ENCODE peak calls at places on chromosomes 13 and 19, in six cellular contexts. J is transverse colon, T is prostate gland, N is GM12892, U is stomach, H is spleen. Z is an unnamed sample.

GRCh38 chr13:35512271-35512920 is 35.9 kb upstream of the MAB21L1 start:
- DNase-seq in J (no peak), T (no peak), N (no peak), U (no peak), H (no peak), Z (no peak)

GRCh38 chr19:18991050-18991449 is 42.3 kb downstream of the SUGP2 start:
- DNase-seq in J (no peak), T (no peak), N (no peak), U (no peak), H (no peak), Z (peak)

GRCh38 chr13:44259045-44260042 is 114.3 kb upstream of the SERP2 start:
- DNase-seq in J (peak), T (no peak), N (peak), U (peak), H (no peak), Z (peak)

GRCh38 chr19:17450264-17451075 is 2.0 kb upstream of the TMEM221 start:
- DNase-seq in J (no peak), T (no peak), N (no peak), U (no peak), H (no peak), Z (no peak)

GRCh38 chr13:31199527-31199848 is 287 bp upstream of the B3GLCT start:
- DNase-seq in J (no peak), T (no peak), N (no peak), U (no peak), H (no peak), Z (no peak)

GRCh38 chr13:107977175-107977574 is 238.2 kb downstream of the LIG4 start:
- DNase-seq in J (no peak), T (no peak), N (no peak), U (no peak), H (no peak), Z (no peak)

GRCh38 chr13:73849292-73849691 is 284.9 kb downstream of the KLF12 start:
- DNase-seq in J (peak), T (no peak), N (no peak), U (no peak), H (no peak), Z (no peak)

GRCh38 chr19:10979950-10980349 is 19.1 kb downstream of the SMARCA4 start:
- DNase-seq in J (peak), T (no peak), N (no peak), U (no peak), H (no peak), Z (no peak)

GRCh38 chr13:73765651-73766384 is 368.4 kb downstream of the KLF12 start:
- DNase-seq in J (peak), T (peak), N (no peak), U (peak), H (peak), Z (no peak)

GRCh38 chr13:98674968-98675528 is 77.4 kb downstream of the SLC15A1 start:
- DNase-seq in J (no peak), T (no peak), N (no peak), U (no peak), H (no peak), Z (peak)

GRCh38 chr19:2477732-2478191 is 1.8 kb downstream of the GADD45B start:
- DNase-seq in J (peak), T (peak), N (no peak), U (no peak), H (peak), Z (peak)
- TF ChIP-seq POLR2A in J (no peak), T (peak), N (peak), U (no peak), H (no peak), Z (no peak)

GRCh38 chr13:40599722-40600121 is 66.7 kb downstream of the FOXO1 start:
- DNase-seq in J (no peak), T (no peak), N (no peak), U (no peak), H (no peak), Z (no peak)

GRCh38 chr13:40597735-40598365 is 68.6 kb downstream of the FOXO1 start:
- DNase-seq in J (no peak), T (peak), N (no peak), U (peak), H (no peak), Z (no peak)

GRCh38 chr13:40599146-40599545 is 67.3 kb downstream of the FOXO1 start:
- DNase-seq in J (no peak), T (no peak), N (no peak), U (no peak), H (no peak), Z (no peak)

GRCh38 chr13:40600145-40600751 is 66.2 kb downstream of the FOXO1 start:
- DNase-seq in J (no peak), T (no peak), N (no peak), U (no peak), H (no peak), Z (no peak)

DNA sequence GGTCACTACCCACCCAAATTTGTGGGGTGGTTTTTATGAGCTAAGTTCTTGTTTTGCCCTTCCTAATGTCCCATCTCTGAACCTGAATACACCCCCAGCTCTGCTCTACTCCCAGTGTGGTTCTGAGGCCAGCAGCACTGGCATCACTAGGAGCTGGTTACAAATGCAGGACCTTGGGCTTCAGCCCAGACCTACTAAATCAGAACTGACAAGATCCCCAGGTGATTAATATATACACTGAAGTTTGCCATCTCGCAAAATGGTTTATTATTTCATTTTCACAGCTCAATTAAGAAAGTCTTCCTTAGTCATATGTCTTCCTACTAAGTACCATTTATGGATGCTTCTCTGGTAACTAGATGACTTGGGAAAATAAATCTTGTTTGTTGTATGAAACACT is 67.8 kb downstream of the FOXO1 start:
- DNase-seq in J (no peak), T (peak), N (no peak), U (no peak), H (no peak), Z (no peak)
- TF ChIP-seq POLR2AphosphoS5 in J (peak), T (peak), N (no peak), U (peak), H (no peak), Z (no peak)

GRCh38 chr19:5686647-5687359 is 3.3 kb upstream of the RPL36 start:
- DNase-seq in J (peak), T (peak), N (peak), U (peak), H (peak), Z (peak)
- TF ChIP-seq POLR2A in J (no peak), T (peak), N (peak), U (no peak), H (peak), Z (no peak)

DNA sequence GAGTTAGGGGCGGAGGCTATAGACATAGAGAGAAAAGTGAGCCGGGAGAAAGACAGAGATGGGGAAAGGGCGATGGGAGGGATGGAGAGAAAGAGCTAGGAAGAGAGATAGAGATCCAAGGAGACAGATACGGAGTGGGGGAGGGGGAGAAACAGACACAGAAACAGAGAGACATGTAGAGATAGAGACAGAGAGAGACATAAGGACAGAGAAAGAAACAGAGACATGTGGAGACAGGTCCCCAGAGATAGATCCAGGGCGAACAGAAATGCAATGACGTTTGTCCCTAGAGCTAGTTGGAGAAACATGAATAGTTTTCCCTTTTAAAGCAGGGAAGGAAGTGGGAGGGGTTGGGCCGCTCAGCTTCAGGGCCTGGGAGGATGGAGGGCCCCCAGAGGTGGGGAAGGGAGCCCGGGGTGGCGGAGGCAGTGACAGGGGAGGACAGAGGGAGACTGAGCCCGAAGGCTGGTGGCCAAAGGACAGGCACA is 4.6 kb downstream of the PPP1R14A start:
- DNase-seq in J (no peak), T (peak), N (no peak), U (no peak), H (no peak), Z (no peak)
- TF ChIP-seq POLR2AphosphoS5 in J (no peak), T (peak), N (no peak), U (peak), H (peak), Z (peak)

DNA sequence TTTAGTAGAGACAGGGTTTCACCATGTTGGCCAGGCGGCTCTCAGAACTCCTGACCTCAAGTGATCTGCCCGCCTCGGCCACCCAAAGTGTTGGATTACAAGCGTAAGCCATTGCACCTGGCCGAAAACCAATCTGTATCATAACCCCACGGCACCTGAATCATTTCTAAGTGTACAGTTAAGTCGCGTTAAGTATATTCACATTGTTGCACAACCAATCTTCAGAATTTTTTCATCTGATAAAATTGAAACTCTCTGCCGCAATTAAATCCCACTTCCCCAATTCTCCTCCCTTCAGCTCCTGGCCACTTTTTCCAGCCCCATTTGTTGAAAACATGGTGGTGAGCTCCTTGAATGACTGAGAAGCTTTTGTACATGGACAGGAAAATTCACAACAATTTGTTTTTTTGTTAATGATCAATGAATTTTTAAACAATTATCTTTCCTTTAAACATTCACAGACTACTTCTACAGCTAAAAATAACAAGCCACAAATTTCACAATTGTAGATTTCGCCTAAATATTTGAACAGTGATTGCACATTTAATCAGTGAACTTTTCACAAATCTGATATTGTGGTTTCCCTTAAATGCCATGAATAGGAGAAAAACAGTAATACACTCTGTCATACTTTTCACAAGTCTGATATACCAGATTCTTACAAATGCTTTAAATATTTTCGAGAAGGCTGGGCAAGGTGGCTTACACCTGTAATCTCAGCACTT is 13.8 kb downstream of the FGF21 start:
- DNase-seq in J (no peak), T (no peak), N (no peak), U (peak), H (no peak), Z (peak)
- TF ChIP-seq POLR2A in J (no peak), T (no peak), N (no peak), U (no peak), H (no peak), Z (no peak)

GRCh38 chr19:3275068-3275582 is 50.7 kb downstream of the CELF5 start:
- DNase-seq in J (no peak), T (no peak), N (peak), U (no peak), H (no peak), Z (no peak)

GRCh38 chr19:3274245-3275067 is 50.0 kb downstream of the CELF5 start:
- DNase-seq in J (no peak), T (no peak), N (no peak), U (no peak), H (no peak), Z (no peak)

GRCh38 chr19:3276341-3276799 is 51.9 kb downstream of the CELF5 start:
- DNase-seq in J (peak), T (peak), N (no peak), U (peak), H (peak), Z (peak)

GRCh38 chr19:3277649-3278048 is 53.2 kb downstream of the CELF5 start:
- DNase-seq in J (no peak), T (no peak), N (no peak), U (no peak), H (no peak), Z (no peak)

DNA sequence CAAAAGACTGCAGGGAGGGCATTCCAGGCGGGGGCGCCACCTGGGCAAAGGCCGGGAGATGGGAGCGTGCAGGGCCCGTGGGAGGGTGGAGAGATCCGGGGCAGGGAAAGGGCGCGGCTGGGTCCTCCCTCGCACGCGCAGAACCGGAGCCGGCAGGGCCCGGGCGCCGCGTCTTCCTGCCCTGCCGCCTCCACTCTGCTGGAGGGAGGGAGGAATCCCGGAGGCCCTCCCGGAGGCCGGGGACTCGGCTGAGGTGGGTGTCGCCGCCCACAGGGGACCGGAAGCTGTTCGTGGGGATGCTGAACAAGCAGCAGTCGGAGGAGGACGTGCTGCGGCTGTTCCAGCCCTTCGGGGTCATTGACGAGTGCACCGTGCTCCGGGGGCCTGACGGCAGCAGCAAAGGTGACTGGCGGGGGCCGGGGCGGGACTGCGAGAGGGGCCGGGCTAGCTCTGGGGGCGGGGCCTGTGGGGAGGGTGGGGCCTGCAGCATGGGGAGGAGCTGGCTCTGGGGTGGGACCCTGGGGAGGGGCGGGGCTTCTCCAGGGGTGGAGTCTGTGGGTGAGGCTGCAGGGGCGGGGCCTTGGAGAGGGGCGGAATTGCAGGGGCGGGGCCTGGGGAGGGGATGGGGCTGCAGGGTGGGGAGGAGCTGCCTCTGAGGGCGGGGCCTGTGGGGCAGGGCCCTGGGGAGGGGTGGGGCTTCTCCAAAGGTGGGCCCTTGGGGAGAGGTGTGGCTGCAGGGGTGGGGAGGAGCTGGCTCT is 51.3 kb downstream of the CELF5 start:
- DNase-seq in J (peak), T (peak), N (peak), U (peak), H (peak), Z (peak)
- TF ChIP-seq POLR2AphosphoS5 in J (no peak), T (no peak), N (no peak), U (no peak), H (no peak), Z (no peak)

GRCh38 chr13:23433171-23434153 is at the start of gene SACS:
- DNase-seq in J (no peak), T (no peak), N (no peak), U (no peak), H (no peak), Z (peak)
- TF ChIP-seq POLR2A in J (no peak), T (no peak), N (no peak), U (no peak), H (no peak), Z (no peak)

GRCh38 chr13:110784748-110785147 is 71.2 kb downstream of the ING1 start:
- DNase-seq in J (no peak), T (no peak), N (no peak), U (no peak), H (no peak), Z (no peak)
- TF ChIP-seq POLR2AphosphoS5 in J (no peak), T (no peak), N (no peak), U (no peak), H (no peak), Z (no peak)